ENCODE peak calls at places on chromosomes 4 and X, in five cellular contexts. L is HCT116, T is K562, A is HepG2, S is H1. V is an unnamed sample.

GRCh38 chrX:118423558-118423957 is 72.1 kb upstream of the DOCK11 start:
- DNase-seq in L (no peak), T (no peak), S (no peak), A (no peak), V (no peak)

GRCh38 chrX:53280703-53281320 is 572 bp downstream of the IQSEC2 start:
- DNase-seq in L (no peak), A (no peak), T (no peak), S (no peak), V (no peak)

GRCh38 chr4:142211444-142211843 is 575.1 kb downstream of the IL15 start:
- DNase-seq in L (no peak), A (no peak), S (no peak), T (no peak), V (no peak)

GRCh38 chr4:161252520-161253141 is 911.2 kb downstream of the FSTL5 start:
- DNase-seq in S (no peak), L (peak), T (peak), A (peak), V (no peak)

GRCh38 chrX:107731831-107732502 is 43.6 kb downstream of the TSC22D3 start:
- DNase-seq in T (peak), A (no peak), L (peak), S (no peak), V (peak)

GRCh38 chr4:42401171-42401570 is 3.9 kb downstream of the SHISA3 start:
- DNase-seq in T (no peak), S (no peak), A (no peak), L (no peak), V (no peak)

GRCh38 chrX:154417157-154417556 is 5.8 kb downstream of the TAFAZZIN start:
- DNase-seq in A (no peak), L (no peak), S (no peak), T (no peak), V (no peak)

GRCh38 chrX:20066968-20067708 is 49.6 kb downstream of the MAP7D2 start:
- DNase-seq in A (peak), L (peak), S (no peak), T (peak), V (no peak)

GRCh38 chr4:36128689-36129088 is 115.6 kb downstream of the ARAP2 start:
- DNase-seq in L (no peak), S (no peak), T (no peak), A (no peak), V (no peak)

GRCh38 chr4:13349096-13349495 is 135.0 kb downstream of the RAB28 start:
- DNase-seq in S (no peak), T (no peak), L (no peak), A (no peak), V (no peak)

GRCh38 chr4:25235401-25235800 is 1.6 kb downstream of the PI4K2B start:
- DNase-seq in S (no peak), L (no peak), T (no peak), A (no peak), V (no peak)

GRCh38 chr4:151409470-151410313 is 716 bp downstream of the FHIP1A start:
- DNase-seq in T (no peak), S (peak), L (peak), A (peak), V (peak)

GRCh38 chr4:13470379-13470778 is 13.8 kb downstream of the RAB28 start:
- DNase-seq in A (no peak), L (no peak), T (no peak), S (no peak), V (no peak)

GRCh38 chrX:69503835-69504625 is at the start of gene NALF2:
- DNase-seq in S (peak), A (peak), T (peak), L (peak), V (peak)

DNA sequence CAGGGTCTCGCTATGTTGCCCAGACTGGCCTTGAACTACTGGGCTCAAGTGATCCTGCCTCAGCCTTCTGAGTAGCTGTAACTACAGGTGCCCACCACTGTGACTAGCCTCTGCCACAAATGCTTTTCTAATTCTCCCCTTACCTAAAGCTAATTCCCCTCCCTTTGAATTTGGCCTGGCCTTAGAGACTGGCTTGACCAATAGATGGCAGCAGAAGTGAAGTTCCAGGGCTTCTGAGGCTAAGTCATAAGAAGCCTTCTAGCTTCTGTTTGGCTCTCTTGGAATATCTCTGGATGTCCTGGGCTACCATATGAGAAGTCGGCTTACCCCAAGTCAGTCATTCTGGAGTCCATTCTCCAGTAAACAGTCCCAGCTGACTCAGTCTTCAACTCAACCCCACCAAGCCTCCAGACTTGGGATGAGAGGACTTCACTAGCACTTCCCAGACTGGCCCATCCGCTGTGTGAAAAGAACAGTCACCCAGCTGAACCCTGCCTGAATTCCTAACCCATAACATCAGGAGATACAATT is 61.0 kb downstream of the HPRT1 start:
- DNase-seq in L (peak), T (peak), S (no peak), A (peak), V (peak)
- TF ChIP-seq ZNF274 in L (no peak), T (no peak), S (no peak), A (no peak), V (no peak)

DNA sequence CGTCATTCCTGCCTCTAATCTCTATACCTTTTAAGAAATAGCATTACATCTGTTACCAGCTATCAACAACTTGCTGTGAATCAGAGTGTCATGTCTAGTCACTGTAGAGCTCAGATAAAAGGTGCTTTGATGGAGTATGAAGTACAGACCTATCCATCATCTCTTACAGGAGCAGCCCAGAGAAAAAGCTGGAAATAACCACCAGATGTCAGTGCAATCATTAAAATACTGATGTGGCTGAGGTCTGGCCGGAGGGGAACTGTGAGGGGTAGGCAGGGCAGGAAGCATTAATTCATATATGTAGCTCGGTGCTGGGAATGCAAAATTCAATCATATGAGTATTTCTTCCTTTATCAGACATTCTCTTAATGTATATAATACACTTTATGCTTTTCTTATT is 100.6 kb downstream of the AKAP4 start:
- DNase-seq in A (peak), T (peak), S (no peak), L (no peak), V (no peak)
- H3K9ac ChIP-seq in A (no peak), T (no peak), S (no peak), L (no peak), V (no peak)

GRCh38 chrX:43504394-43504793 is 151.7 kb upstream of the MAOA start:
- DNase-seq in A (no peak), S (no peak), T (peak), L (no peak), V (no peak)

GRCh38 chrX:43510194-43510593 is 145.9 kb upstream of the MAOA start:
- DNase-seq in L (no peak), S (no peak), T (no peak), A (no peak), V (no peak)

GRCh38 chrX:43508694-43509093 is 147.4 kb upstream of the MAOA start:
- DNase-seq in T (no peak), A (no peak), S (no peak), L (no peak), V (no peak)

GRCh38 chrX:43500996-43501694 is 155.0 kb upstream of the MAOA start:
- DNase-seq in T (no peak), A (no peak), L (no peak), S (no peak), V (no peak)

GRCh38 chrX:43505759-43506158 is 150.3 kb upstream of the MAOA start:
- DNase-seq in S (no peak), L (no peak), T (no peak), A (no peak), V (no peak)
- TF ChIP-seq ZNF274 in S (no peak), L (no peak), T (no peak), A (no peak), V (no peak)

GRCh38 chrX:103776586-103776985 is at the start of gene PLP1:
- DNase-seq in L (no peak), A (no peak), S (no peak), T (no peak), V (no peak)
- H3K9ac ChIP-seq in L (no peak), A (no peak), S (no peak), T (no peak), V (no peak)